ENCODE peak calls at places on chromosomes 11 and 22, in nine cellular contexts. W is colonic mucosa, L is fibroblast of the aortic adventitia, F is thoracic aorta, I is choroid plexus epithelial cell, Z is HCT116, U is A673, B is GM12878, Y is neural progenitor cell. D is an unnamed sample.

GRCh38 chr22:46934746-46935491 is 172.5 kb downstream of the TBC1D22A start:
- DNase-seq in W (peak), L (peak), F (no peak), I (peak), Z (peak), U (peak), B (peak), Y (no peak), D (peak)

GRCh38 chr22:29136715-29137700 is 64.2 kb downstream of the KREMEN1 start:
- DNase-seq in W (no peak), L (no peak), F (no peak), I (no peak), Z (no peak), U (no peak), B (no peak), Y (no peak), D (no peak)

GRCh38 chr11:69669486-69669885 is 5.7 kb downstream of the LTO1 start:
- DNase-seq in W (no peak), L (no peak), F (no peak), I (no peak), Z (no peak), U (no peak), B (no peak), Y (no peak), D (no peak)

GRCh38 chr22:44578115-44578457 is 80.1 kb upstream of the RTL6 start:
- DNase-seq in W (no peak), L (no peak), F (no peak), I (no peak), Z (no peak), U (no peak), B (no peak), Y (no peak), D (no peak)

GRCh38 chr22:23796461-23796860 is 9.7 kb downstream of the SMARCB1 start:
- DNase-seq in W (no peak), L (no peak), F (no peak), I (no peak), Z (no peak), U (no peak), B (no peak), Y (no peak), D (peak)

GRCh38 chr22:40855104-40855959 is 1.1 kb downstream of the ST13 start:
- DNase-seq in W (no peak), L (peak), F (no peak), I (peak), Z (no peak), U (peak), B (no peak), Y (peak), D (peak)

GRCh38 chr11:60765355-60765754 is 8.7 kb downstream of the MS4A15 start:
- DNase-seq in W (no peak), L (no peak), F (no peak), I (no peak), Z (no peak), U (no peak), B (peak), Y (no peak), D (no peak)

GRCh38 chr11:68844376-68844775 is 2.7 kb upstream of the CPT1A start:
- DNase-seq in W (no peak), L (no peak), F (no peak), I (no peak), Z (no peak), U (no peak), B (no peak), Y (no peak), D (no peak)

GRCh38 chr11:46015941-46016340 is 93.5 kb downstream of the LARGE2 start:
- DNase-seq in W (no peak), L (no peak), F (no peak), I (no peak), Z (no peak), U (no peak), B (no peak), Y (no peak), D (no peak)

GRCh38 chr11:14308114-14308896 is 50.7 kb downstream of the RRAS2 start:
- DNase-seq in W (no peak), L (peak), F (no peak), I (peak), Z (peak), U (peak), B (no peak), Y (peak), D (peak)

GRCh38 chr11:72225411-72225951 is 914 bp downstream of the INPPL1 start:
- DNase-seq in W (no peak), L (no peak), F (no peak), I (no peak), Z (no peak), U (no peak), B (no peak), Y (peak), D (peak)

GRCh38 chr11:89613916-89614315 is 96.2 kb upstream of the TRIM77 start:
- DNase-seq in W (no peak), L (no peak), F (no peak), I (no peak), Z (no peak), U (no peak), B (no peak), Y (no peak), D (no peak)

GRCh38 chr22:20751185-20751851 is 22.6 kb upstream of the SERPIND1 start:
- DNase-seq in W (no peak), L (no peak), F (no peak), I (peak), Z (no peak), U (no peak), B (no peak), Y (peak), D (no peak)

GRCh38 chr22:48894064-48894671 is 933.5 kb downstream of the BRD1 start:
- DNase-seq in W (peak), L (no peak), F (no peak), I (no peak), Z (no peak), U (peak), B (no peak), Y (no peak), D (no peak)

GRCh38 chr11:70721006-70721405 is 322.7 kb downstream of the CTTN start:
- DNase-seq in W (no peak), L (no peak), F (no peak), I (no peak), Z (no peak), U (no peak), B (no peak), Y (no peak), D (no peak)

GRCh38 chr11:36153581-36153980 is 135.6 kb downstream of the COMMD9 start:
- DNase-seq in W (no peak), L (no peak), F (no peak), I (peak), Z (no peak), U (peak), B (no peak), Y (no peak), D (no peak)
- TF ChIP-seq CTCF in W (no peak), L (no peak), F (no peak), I (no peak), Z (no peak), U (peak), B (no peak), Y (no peak), D (no peak)

DNA sequence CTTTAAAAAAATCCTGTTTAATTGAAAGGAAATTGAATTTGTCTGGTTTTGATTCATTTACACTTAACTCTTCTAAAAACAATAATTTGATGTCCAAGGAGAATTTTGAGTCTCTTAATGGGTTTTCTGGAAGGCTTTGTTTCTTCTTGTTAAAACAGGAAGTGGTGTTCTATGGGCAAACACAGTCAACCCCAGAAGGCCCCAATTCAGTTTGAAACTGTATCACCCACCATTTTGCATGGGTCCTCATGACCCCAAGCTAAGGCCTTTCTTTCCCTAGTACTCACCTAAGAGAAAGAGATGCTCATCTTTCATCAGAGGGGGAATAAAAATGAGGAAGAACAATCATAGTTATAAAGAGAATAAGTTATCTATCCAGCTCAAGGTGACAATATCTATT is 10.6 kb downstream of the FLI1 start:
- DNase-seq in W (no peak), L (no peak), F (no peak), I (no peak), Z (no peak), U (no peak), B (no peak), Y (no peak), D (no peak)
- H3K4me3 ChIP-seq in W (no peak), L (no peak), F (no peak), I (no peak), Z (no peak), U (no peak), B (no peak), Y (no peak), D (no peak)

DNA sequence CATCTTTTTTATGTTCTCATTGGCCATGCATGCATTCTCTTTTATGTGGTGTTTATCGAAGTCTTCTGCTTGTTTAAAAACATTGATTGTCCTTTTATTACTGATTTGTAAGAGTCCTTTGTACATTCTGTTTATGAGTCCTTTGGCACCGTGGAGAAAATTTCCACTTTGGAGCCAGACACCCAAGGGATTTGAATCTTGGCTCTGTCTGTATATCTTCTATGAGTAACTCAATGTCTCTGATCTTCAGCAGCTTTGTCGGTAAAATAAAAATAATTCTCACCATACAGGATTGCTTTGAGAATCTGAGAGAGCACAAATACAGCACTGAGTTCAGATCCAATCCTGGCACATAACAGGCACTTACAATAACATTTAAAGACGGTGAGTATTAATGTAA is 12.8 kb upstream of the SORL1 start:
- DNase-seq in W (no peak), L (peak), F (no peak), I (no peak), Z (no peak), U (no peak), B (no peak), Y (no peak), D (peak)
- TF ChIP-seq CTCF in W (no peak), L (no peak), F (no peak), I (no peak), Z (no peak), U (no peak), B (no peak), Y (no peak), D (no peak)

GRCh38 chr22:35963237-35963810 is 65.3 kb downstream of the RBFOX2 start:
- DNase-seq in W (no peak), L (no peak), F (no peak), I (no peak), Z (no peak), U (no peak), B (no peak), Y (no peak), D (no peak)

GRCh38 chr22:35957589-35957988 is 71.0 kb downstream of the RBFOX2 start:
- DNase-seq in W (no peak), L (no peak), F (no peak), I (no peak), Z (no peak), U (no peak), B (no peak), Y (no peak), D (peak)

GRCh38 chr22:35959121-35959800 is 69.4 kb downstream of the RBFOX2 start:
- DNase-seq in W (no peak), L (no peak), F (no peak), I (no peak), Z (no peak), U (no peak), B (no peak), Y (no peak), D (no peak)

GRCh38 chr22:35958334-35958733 is 70.3 kb downstream of the RBFOX2 start:
- DNase-seq in W (no peak), L (no peak), F (no peak), I (no peak), Z (no peak), U (no peak), B (no peak), Y (no peak), D (no peak)

DNA sequence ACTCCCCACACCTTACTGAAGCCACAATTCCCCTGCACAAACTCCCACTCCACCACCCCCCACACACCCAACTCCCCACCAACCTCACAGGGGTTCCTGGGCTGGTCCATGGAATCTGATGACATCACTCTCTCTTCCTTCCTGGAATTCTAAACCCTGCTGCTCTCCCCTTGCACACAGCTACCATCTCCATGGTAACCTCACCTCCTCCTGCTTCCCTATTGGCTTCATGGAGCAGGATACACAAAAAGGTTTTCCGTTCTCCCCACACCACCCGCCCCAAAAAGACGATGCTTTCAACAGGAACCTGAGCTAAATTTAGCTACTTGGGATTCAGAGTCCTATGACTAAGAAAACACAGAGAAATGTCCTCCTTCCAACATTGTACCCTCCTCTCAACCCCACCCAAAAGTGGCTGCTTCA is 67.1 kb downstream of the RBFOX2 start:
- DNase-seq in W (no peak), L (peak), F (peak), I (peak), Z (no peak), U (peak), B (no peak), Y (peak), D (peak)
- H3K4me3 ChIP-seq in W (no peak), L (peak), F (peak), I (peak), Z (no peak), U (no peak), B (no peak), Y (peak), D (no peak)

DNA sequence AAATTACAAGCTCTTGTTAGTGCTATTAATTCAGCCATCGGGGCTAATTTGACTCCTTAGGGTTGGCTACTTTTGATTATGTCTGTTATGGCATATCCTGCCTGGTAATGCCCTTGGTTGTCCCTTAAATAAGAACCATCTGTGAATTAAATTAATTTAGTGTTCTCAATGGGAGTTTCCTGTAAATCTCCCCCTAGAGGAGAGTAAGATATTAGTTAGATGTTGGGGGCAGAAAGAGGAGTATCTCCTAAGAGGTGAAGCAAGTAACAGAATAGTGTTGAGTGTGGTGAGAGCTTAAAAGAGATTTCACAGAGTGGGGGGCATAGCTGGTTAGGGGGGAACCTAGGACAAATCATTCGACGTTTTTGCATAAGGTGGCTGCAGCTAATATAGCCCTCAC is 1126.9 kb downstream of the JRKL start:
- DNase-seq in W (no peak), L (no peak), F (no peak), I (no peak), Z (no peak), U (peak), B (no peak), Y (no peak), D (no peak)
- TF ChIP-seq CTCF in W (no peak), L (no peak), F (no peak), I (peak), Z (no peak), U (peak), B (no peak), Y (peak), D (no peak)

GRCh38 chr11:106399624-106400023 is 322.2 kb downstream of the AASDHPPT start:
- DNase-seq in W (no peak), L (no peak), F (no peak), I (peak), Z (no peak), U (no peak), B (no peak), Y (no peak), D (no peak)

GRCh38 chr11:106398396-106399074 is 321.1 kb downstream of the AASDHPPT start:
- DNase-seq in W (no peak), L (peak), F (no peak), I (peak), Z (no peak), U (no peak), B (no peak), Y (no peak), D (no peak)

GRCh38 chr11:106395716-106396349 is 318.4 kb downstream of the AASDHPPT start:
- DNase-seq in W (no peak), L (no peak), F (no peak), I (no peak), Z (peak), U (no peak), B (no peak), Y (no peak), D (peak)

GRCh38 chr11:106399075-106399500 is 321.6 kb downstream of the AASDHPPT start:
- DNase-seq in W (no peak), L (peak), F (no peak), I (peak), Z (peak), U (peak), B (no peak), Y (peak), D (peak)

GRCh38 chr11:106397787-106398355 is 320.4 kb downstream of the AASDHPPT start:
- DNase-seq in W (no peak), L (no peak), F (no peak), I (no peak), Z (no peak), U (no peak), B (no peak), Y (peak), D (peak)
- H3K4me3 ChIP-seq in W (no peak), L (no peak), F (no peak), I (no peak), Z (no peak), U (no peak), B (no peak), Y (no peak), D (no peak)

GRCh38 chr22:42313804-42314581 is 43.5 kb upstream of the TCF20 start:
- DNase-seq in W (peak), L (no peak), F (no peak), I (peak), Z (peak), U (peak), B (no peak), Y (peak), D (peak)
- TF ChIP-seq CTCF in W (peak), L (peak), F (no peak), I (peak), Z (peak), U (peak), B (peak), Y (peak), D (no peak)

D was measured in fibroblast of mammary gland.